ENCODE peak calls at places on chromosomes 11 and 22, in five cellular contexts. D is spleen, Q is RWPE1, E is cardiac muscle cell, B is K562. K is an unnamed sample.

GRCh38 chr22:47692811-47693210 is 930.4 kb downstream of the TBC1D22A start:
- DNase-seq in Q (no peak), B (no peak), E (no peak), D (no peak), K (no peak)

GRCh38 chr11:121226415-121227263 is 65.9 kb upstream of the SC5D start:
- DNase-seq in E (no peak), Q (no peak), D (no peak), B (no peak), K (no peak)

GRCh38 chr11:109196016-109196415 is 226.0 kb upstream of the C11orf87 start:
- DNase-seq in E (peak), B (no peak), D (no peak), Q (no peak), K (no peak)

GRCh38 chr11:115238086-115238485 is 266.1 kb downstream of the CADM1 start:
- DNase-seq in Q (no peak), E (no peak), B (no peak), D (no peak), K (no peak)

GRCh38 chr22:49163960-49164690 is 663.5 kb downstream of the BRD1 start:
- DNase-seq in D (no peak), B (no peak), E (no peak), Q (no peak), K (no peak)

GRCh38 chr11:2325123-2325522 is 23.3 kb downstream of the TSPAN32 start:
- DNase-seq in E (no peak), Q (no peak), D (peak), B (no peak), K (no peak)

GRCh38 chr22:46381142-46381541 is 45.6 kb downstream of the TRMU start:
- DNase-seq in E (peak), D (no peak), Q (no peak), B (no peak), K (no peak)

GRCh38 chr11:24755260-24755839 is 258.5 kb downstream of the LUZP2 start:
- DNase-seq in Q (no peak), D (no peak), E (no peak), B (no peak), K (no peak)

GRCh38 chr11:60947666-60948065 is 4.3 kb downstream of the SLC15A3 start:
- DNase-seq in B (no peak), D (no peak), Q (no peak), E (no peak), K (no peak)

GRCh38 chr11:116167706-116168458 is 604.9 kb downstream of the BUD13 start:
- DNase-seq in Q (no peak), E (no peak), D (no peak), B (no peak), K (no peak)

GRCh38 chr11:64358907-64359711 is at the start of gene RPS6KA4:
- DNase-seq in B (peak), E (peak), Q (peak), D (peak), K (peak)

GRCh38 chr11:81749245-81749644 is 984.4 kb downstream of the FAM181B start:
- DNase-seq in Q (no peak), B (no peak), D (no peak), E (no peak), K (no peak)

GRCh38 chr11:122109932-122110331 is 6.1 kb downstream of the BLID start:
- DNase-seq in B (no peak), D (no peak), E (no peak), Q (no peak), K (no peak)

GRCh38 chr11:35073691-35074382 is 65.1 kb upstream of the CD44 start:
- DNase-seq in D (no peak), E (no peak), Q (no peak), B (no peak), K (no peak)

GRCh38 chr11:1153105-1153950 is 4.4 kb upstream of the MUC5AC start:
- DNase-seq in D (no peak), E (no peak), B (no peak), Q (no peak), K (no peak)

GRCh38 chr22:20953668-20954500 is 13.2 kb upstream of the AIFM3 start:
- DNase-seq in D (no peak), E (peak), Q (peak), B (no peak), K (no peak)

GRCh38 chr11:31997955-31998354 is 92.9 kb upstream of the RCN1 start:
- DNase-seq in D (no peak), E (no peak), Q (no peak), B (no peak), K (no peak)

GRCh38 chr11:99199336-99199735 is 178.6 kb downstream of the CNTN5 start:
- DNase-seq in E (peak), B (no peak), Q (no peak), D (no peak), K (no peak)

GRCh38 chr11:62671604-62672528 is at the start of the genes LBHD1 and UQCC3:
- DNase-seq in B (peak), D (peak), Q (peak), E (peak), K (peak)

GRCh38 chr22:39013923-39014722 is at the start of gene APOBEC3C:
- DNase-seq in B (peak), Q (peak), D (peak), E (peak), K (peak)
- TF ChIP-seq CTCF in B (no peak), Q (no peak), D (peak), E (peak), K (no peak)

GRCh38 chr22:37806409-37807338 is 1.1 kb upstream of the GCAT start:
- DNase-seq in B (no peak), Q (no peak), E (peak), D (no peak), K (no peak)
- TF ChIP-seq CTCF in B (no peak), Q (no peak), E (peak), D (no peak), K (no peak)

DNA sequence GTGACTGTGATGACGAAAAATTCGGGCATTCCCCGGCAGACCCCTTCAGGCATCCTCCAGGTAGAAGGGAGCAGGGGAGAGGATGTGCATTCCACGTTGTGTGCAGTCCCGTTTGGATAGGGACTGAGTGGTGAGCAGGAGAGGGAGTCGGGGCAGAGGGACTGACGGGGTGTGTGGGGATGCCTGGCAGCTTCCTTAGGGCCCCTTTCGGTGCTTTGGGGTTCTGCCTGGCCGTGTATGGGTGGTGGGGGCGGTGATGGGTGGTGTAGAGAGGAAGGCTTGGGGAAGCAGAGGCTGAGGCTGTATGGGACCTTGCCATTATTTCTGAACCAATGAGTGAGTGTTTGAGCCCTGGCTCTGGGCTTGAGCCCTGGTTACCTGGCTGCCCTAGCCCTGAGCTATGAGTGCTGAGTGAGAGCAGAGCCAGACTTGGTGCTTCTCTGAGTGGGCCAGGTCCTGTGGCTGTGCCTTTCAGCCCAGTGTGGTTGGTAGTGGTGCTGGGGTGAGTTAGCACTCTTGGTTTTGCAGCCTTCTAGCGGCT is 914 bp downstream of the INPPL1 start:
- DNase-seq in D (peak), E (peak), B (no peak), Q (no peak), K (peak)
- TF ChIP-seq CTCF in D (no peak), E (no peak), B (no peak), Q (no peak), K (no peak)

DNA sequence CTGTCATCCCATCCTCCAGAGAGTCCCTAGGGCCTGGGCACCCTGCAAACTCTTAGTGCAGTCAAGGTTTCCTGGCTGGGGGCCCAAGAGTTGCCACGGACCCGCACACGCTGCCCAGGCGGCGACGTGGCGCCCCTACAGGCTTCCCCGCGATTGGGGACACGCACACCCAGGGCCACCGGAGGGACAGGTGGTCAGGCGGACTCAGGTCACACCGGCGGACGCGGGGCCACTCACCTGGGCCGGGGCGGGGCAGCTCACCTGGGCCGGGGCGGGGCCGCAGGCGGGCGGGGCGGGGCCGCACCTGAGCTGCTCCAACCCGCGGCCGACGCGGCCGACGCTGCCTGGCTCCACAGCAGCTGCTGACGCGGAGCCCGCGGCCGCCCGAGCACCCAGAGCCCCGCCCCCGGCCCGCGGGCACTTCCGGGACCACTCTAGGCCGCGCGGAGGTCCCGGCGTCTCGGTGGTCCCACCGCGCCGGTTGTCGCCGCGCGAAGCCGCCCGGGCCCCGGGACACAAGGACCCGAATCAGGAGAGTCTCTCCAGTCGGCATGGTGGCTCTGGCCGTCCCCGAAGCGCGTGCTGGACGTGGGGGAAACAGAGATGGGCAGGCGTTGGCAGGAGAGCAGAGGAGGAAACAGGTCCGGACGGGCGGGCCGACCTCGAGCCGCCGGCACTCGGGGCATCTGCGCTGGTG is at the start of gene ZNF70:
- DNase-seq in B (peak), E (peak), D (peak), Q (peak), K (peak)
- TF ChIP-seq CTCF in B (peak), E (peak), D (peak), Q (no peak), K (no peak)

GRCh38 chr11:86484164-86484794 is 109.6 kb downstream of the CCDC81 start:
- DNase-seq in Q (peak), D (no peak), B (peak), E (peak), K (no peak)

GRCh38 chr11:86484795-86485166 is 110.1 kb downstream of the CCDC81 start:
- DNase-seq in D (no peak), B (no peak), Q (no peak), E (no peak), K (no peak)

GRCh38 chr11:86481399-86481798 is 106.7 kb downstream of the CCDC81 start:
- DNase-seq in D (no peak), E (no peak), Q (no peak), B (no peak), K (no peak)

GRCh38 chr11:86483591-86484163 is 109.0 kb downstream of the CCDC81 start:
- DNase-seq in D (no peak), Q (no peak), E (no peak), B (no peak), K (no peak)

GRCh38 chr11:86482684-86483083 is 108.0 kb downstream of the CCDC81 start:
- DNase-seq in D (no peak), E (no peak), Q (no peak), B (no peak), K (no peak)
- TF ChIP-seq CTCF in D (no peak), E (no peak), Q (no peak), B (no peak), K (no peak)

GRCh38 chr11:15153231-15153630 is 38.5 kb downstream of the INSC start:
- DNase-seq in E (no peak), B (no peak), D (no peak), Q (no peak), K (no peak)
- TF ChIP-seq CTCF in E (no peak), B (no peak), D (no peak), Q (no peak), K (no peak)